ENCODE peak calls at places on chromosomes 3 and 15, in five cellular contexts. One of them, this sample, is unnamed. For H3K4me1 and H3K9me3, the result is how much of the 10 kb centered on the place peaks cover.

GRCh38 chr3:123953735-123954134 is 7.3 kb downstream of the CCDC14 start:
- DNase-seq in right lobe of liver: no peak
- DNase-seq in ovary: no peak
- DNase-seq in IMR-90: no peak
- DNase-seq in CD4-positive, CD25-positive, alpha-beta regulatory T cell: no peak
- DNase-seq in this sample: no peak

GRCh38 chr3:172512363-172512762 is 10.9 kb downstream of the TNFSF10 start:
- DNase-seq in right lobe of liver: peak
- DNase-seq in ovary: no peak
- DNase-seq in IMR-90: no peak
- DNase-seq in CD4-positive, CD25-positive, alpha-beta regulatory T cell: peak
- DNase-seq in this sample: peak

GRCh38 chr3:37243811-37244748 is 69.7 kb upstream of the LRRFIP2 start:
- DNase-seq in right lobe of liver: peak
- DNase-seq in ovary: peak
- DNase-seq in IMR-90: peak
- DNase-seq in CD4-positive, CD25-positive, alpha-beta regulatory T cell: peak
- DNase-seq in this sample: peak

GRCh38 chr3:110984456-110985250 is 87.0 kb upstream of the NECTIN3 start:
- DNase-seq in right lobe of liver: no peak
- DNase-seq in ovary: no peak
- DNase-seq in IMR-90: no peak
- DNase-seq in CD4-positive, CD25-positive, alpha-beta regulatory T cell: no peak
- DNase-seq in this sample: no peak

GRCh38 chr3:188491276-188491687 is 337.3 kb downstream of the LPP start:
- DNase-seq in right lobe of liver: no peak
- DNase-seq in ovary: no peak
- DNase-seq in IMR-90: peak
- DNase-seq in CD4-positive, CD25-positive, alpha-beta regulatory T cell: no peak
- DNase-seq in this sample: no peak

GRCh38 chr15:32657941-32658340 is 16.4 kb downstream of the SCG5 start:
- DNase-seq in right lobe of liver: no peak
- DNase-seq in ovary: no peak
- DNase-seq in IMR-90: no peak
- DNase-seq in CD4-positive, CD25-positive, alpha-beta regulatory T cell: no peak
- DNase-seq in this sample: no peak

GRCh38 chr3:175606650-175607318 is 747.6 kb downstream of the NAALADL2 start:
- DNase-seq in right lobe of liver: no peak
- DNase-seq in ovary: no peak
- DNase-seq in IMR-90: peak
- DNase-seq in CD4-positive, CD25-positive, alpha-beta regulatory T cell: no peak
- DNase-seq in this sample: no peak

GRCh38 chr3:72396899-72397298 is 451.3 kb downstream of the SHQ1 start:
- DNase-seq in right lobe of liver: no peak
- DNase-seq in ovary: no peak
- DNase-seq in IMR-90: no peak
- DNase-seq in CD4-positive, CD25-positive, alpha-beta regulatory T cell: no peak
- DNase-seq in this sample: no peak

GRCh38 chr3:123119802-123120201 is 53.0 kb downstream of the PDIA5 start:
- DNase-seq in right lobe of liver: no peak
- DNase-seq in ovary: no peak
- DNase-seq in IMR-90: no peak
- DNase-seq in CD4-positive, CD25-positive, alpha-beta regulatory T cell: no peak
- DNase-seq in this sample: no peak

DNA sequence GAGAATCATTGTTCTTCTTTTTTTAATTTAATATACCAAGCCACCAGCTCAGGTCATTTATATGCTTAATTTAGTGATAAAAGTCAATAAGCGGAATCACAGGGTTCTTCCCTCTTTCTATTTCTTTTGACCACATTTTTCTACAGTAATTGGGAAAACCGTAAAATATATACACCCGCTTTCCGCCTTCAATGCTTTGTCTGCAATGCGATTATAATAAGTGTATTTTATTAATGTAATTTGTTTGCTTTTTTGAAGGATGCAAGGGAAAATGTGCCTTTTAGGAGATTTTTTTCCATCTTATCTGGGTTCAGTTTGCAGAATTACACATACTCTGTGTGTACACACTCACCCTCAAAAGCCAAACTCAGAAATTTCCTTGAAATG is 8.1 kb downstream of the SOX14 start:
- DNase-seq in right lobe of liver: no peak
- DNase-seq in ovary: no peak
- DNase-seq in IMR-90: no peak
- DNase-seq in CD4-positive, CD25-positive, alpha-beta regulatory T cell: no peak
- DNase-seq in this sample: no peak
- H3K4me1 ChIP-seq in right lobe of liver: under half
- H3K4me1 ChIP-seq in ovary: under half
- H3K4me1 ChIP-seq in IMR-90: under half
- H3K4me1 ChIP-seq in CD4-positive, CD25-positive, alpha-beta regulatory T cell: under half
- H3K4me1 ChIP-seq in this sample: under half

GRCh38 chr3:129282727-129283327 is 4.2 kb downstream of the HMCES start:
- DNase-seq in right lobe of liver: no peak
- DNase-seq in ovary: no peak
- DNase-seq in IMR-90: peak
- DNase-seq in CD4-positive, CD25-positive, alpha-beta regulatory T cell: peak
- DNase-seq in this sample: no peak
- H3K4me3 ChIP-seq in right lobe of liver: peak
- H3K4me3 ChIP-seq in ovary: no peak
- H3K4me3 ChIP-seq in IMR-90: no peak
- H3K4me3 ChIP-seq in CD4-positive, CD25-positive, alpha-beta regulatory T cell: peak
- H3K4me3 ChIP-seq in this sample: no peak

DNA sequence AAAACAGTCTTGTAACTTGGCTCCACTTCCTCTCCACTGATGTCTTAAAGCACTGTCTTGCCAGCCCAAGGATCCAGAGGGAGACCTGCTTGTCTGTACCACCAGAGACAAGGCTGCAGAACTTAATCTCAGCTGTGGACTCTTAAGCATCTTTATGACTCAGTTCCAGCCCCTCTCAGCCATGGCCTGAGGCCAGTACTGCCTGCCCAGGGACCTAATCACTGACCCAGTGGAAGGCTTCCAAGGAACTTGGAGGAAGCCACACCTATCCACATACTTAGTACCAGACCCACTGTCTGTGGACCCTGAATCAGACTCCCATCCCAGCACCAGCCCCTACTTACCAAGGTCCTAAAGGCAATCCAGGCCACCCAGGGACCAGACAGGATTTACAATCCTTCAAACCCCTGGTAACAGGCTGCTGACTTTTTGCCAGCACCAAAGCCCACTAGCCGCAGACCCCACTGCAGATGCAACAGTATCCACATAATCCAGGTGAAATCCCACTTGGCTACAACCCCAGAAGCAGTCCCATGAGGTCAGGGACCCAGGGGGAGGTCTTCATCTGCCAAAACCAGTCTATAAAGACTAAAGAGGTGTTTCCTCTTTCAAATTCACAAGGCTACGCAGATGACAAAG is 41.9 kb upstream of the PRR20G start:
- DNase-seq in right lobe of liver: no peak
- DNase-seq in ovary: no peak
- DNase-seq in IMR-90: no peak
- DNase-seq in CD4-positive, CD25-positive, alpha-beta regulatory T cell: no peak
- DNase-seq in this sample: no peak
- H3K9me3 ChIP-seq in right lobe of liver: under half
- H3K9me3 ChIP-seq in ovary: under half
- H3K9me3 ChIP-seq in IMR-90: under half
- H3K9me3 ChIP-seq in CD4-positive, CD25-positive, alpha-beta regulatory T cell: under half
- H3K9me3 ChIP-seq in this sample: under half

GRCh38 chr3:142218703-142219102 is 6.7 kb downstream of the GK5 start:
- DNase-seq in right lobe of liver: no peak
- DNase-seq in ovary: no peak
- DNase-seq in IMR-90: peak
- DNase-seq in CD4-positive, CD25-positive, alpha-beta regulatory T cell: no peak
- DNase-seq in this sample: no peak

GRCh38 chr3:142211034-142211433 is 14.4 kb downstream of the GK5 start:
- DNase-seq in right lobe of liver: no peak
- DNase-seq in ovary: no peak
- DNase-seq in IMR-90: no peak
- DNase-seq in CD4-positive, CD25-positive, alpha-beta regulatory T cell: peak
- DNase-seq in this sample: no peak

GRCh38 chr3:142213298-142213697 is 12.1 kb downstream of the GK5 start:
- DNase-seq in right lobe of liver: no peak
- DNase-seq in ovary: no peak
- DNase-seq in IMR-90: no peak
- DNase-seq in CD4-positive, CD25-positive, alpha-beta regulatory T cell: no peak
- DNase-seq in this sample: no peak

GRCh38 chr3:142216321-142216720 is 9.1 kb downstream of the GK5 start:
- DNase-seq in right lobe of liver: no peak
- DNase-seq in ovary: no peak
- DNase-seq in IMR-90: no peak
- DNase-seq in CD4-positive, CD25-positive, alpha-beta regulatory T cell: no peak
- DNase-seq in this sample: no peak

DNA sequence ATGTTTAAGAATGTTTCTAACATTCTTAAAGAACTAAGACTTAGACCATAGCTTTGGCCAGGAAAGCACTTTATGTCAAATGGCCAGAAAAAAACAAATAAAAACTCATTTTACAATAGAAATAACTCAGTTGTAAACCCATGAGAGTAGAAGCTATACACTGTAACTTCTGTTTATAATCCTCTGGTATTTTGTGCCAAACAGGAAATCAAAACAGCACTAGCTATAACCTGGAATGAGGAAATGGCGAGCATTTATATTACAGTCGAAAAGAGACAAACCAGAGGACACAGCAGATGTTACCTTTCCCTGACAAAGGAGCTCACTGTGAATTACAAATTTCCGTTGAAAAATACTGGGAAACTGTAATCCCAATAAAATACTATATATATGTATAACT is 10.3 kb downstream of the GK5 start:
- DNase-seq in right lobe of liver: no peak
- DNase-seq in ovary: no peak
- DNase-seq in IMR-90: peak
- DNase-seq in CD4-positive, CD25-positive, alpha-beta regulatory T cell: no peak
- DNase-seq in this sample: no peak
- H3K4me1 ChIP-seq in right lobe of liver: under half
- H3K4me1 ChIP-seq in ovary: under half
- H3K4me1 ChIP-seq in IMR-90: under half
- H3K4me1 ChIP-seq in CD4-positive, CD25-positive, alpha-beta regulatory T cell: under half
- H3K4me1 ChIP-seq in this sample: under half

GRCh38 chr15:94028809-94029208 is 202.6 kb upstream of the MCTP2 start:
- DNase-seq in right lobe of liver: no peak
- DNase-seq in ovary: no peak
- DNase-seq in IMR-90: no peak
- DNase-seq in CD4-positive, CD25-positive, alpha-beta regulatory T cell: no peak
- DNase-seq in this sample: no peak
- H3K4me3 ChIP-seq in right lobe of liver: no peak
- H3K4me3 ChIP-seq in ovary: no peak
- H3K4me3 ChIP-seq in IMR-90: no peak
- H3K4me3 ChIP-seq in CD4-positive, CD25-positive, alpha-beta regulatory T cell: no peak
- H3K4me3 ChIP-seq in this sample: no peak

GRCh38 chr3:13896473-13897154 is 16.7 kb upstream of the WNT7A start:
- DNase-seq in right lobe of liver: no peak
- DNase-seq in ovary: no peak
- DNase-seq in IMR-90: peak
- DNase-seq in CD4-positive, CD25-positive, alpha-beta regulatory T cell: peak
- DNase-seq in this sample: no peak
- H3K9me3 ChIP-seq in right lobe of liver: under half
- H3K9me3 ChIP-seq in ovary: under half
- H3K9me3 ChIP-seq in IMR-90: under half
- H3K9me3 ChIP-seq in CD4-positive, CD25-positive, alpha-beta regulatory T cell: under half
- H3K9me3 ChIP-seq in this sample: under half

GRCh38 chr3:98552232-98553020 is 20.6 kb downstream of the GPR15 start:
- DNase-seq in right lobe of liver: no peak
- DNase-seq in ovary: no peak
- DNase-seq in IMR-90: no peak
- DNase-seq in CD4-positive, CD25-positive, alpha-beta regulatory T cell: no peak
- DNase-seq in this sample: no peak

GRCh38 chr3:98553021-98553563 is 21.3 kb downstream of the GPR15 start:
- DNase-seq in right lobe of liver: no peak
- DNase-seq in ovary: no peak
- DNase-seq in IMR-90: no peak
- DNase-seq in CD4-positive, CD25-positive, alpha-beta regulatory T cell: no peak
- DNase-seq in this sample: no peak

GRCh38 chr3:98551754-98552153 is 20.0 kb downstream of the GPR15 start:
- DNase-seq in right lobe of liver: no peak
- DNase-seq in ovary: no peak
- DNase-seq in IMR-90: no peak
- DNase-seq in CD4-positive, CD25-positive, alpha-beta regulatory T cell: no peak
- DNase-seq in this sample: no peak

GRCh38 chr3:98548544-98548943 is 16.8 kb downstream of the GPR15 start:
- DNase-seq in right lobe of liver: no peak
- DNase-seq in ovary: no peak
- DNase-seq in IMR-90: no peak
- DNase-seq in CD4-positive, CD25-positive, alpha-beta regulatory T cell: no peak
- DNase-seq in this sample: no peak

GRCh38 chr3:98550833-98551232 is 19.1 kb downstream of the GPR15 start:
- DNase-seq in right lobe of liver: no peak
- DNase-seq in ovary: no peak
- DNase-seq in IMR-90: no peak
- DNase-seq in CD4-positive, CD25-positive, alpha-beta regulatory T cell: no peak
- DNase-seq in this sample: no peak
- H3K4me1 ChIP-seq in right lobe of liver: under half
- H3K4me1 ChIP-seq in ovary: under half
- H3K4me1 ChIP-seq in IMR-90: under half
- H3K4me1 ChIP-seq in CD4-positive, CD25-positive, alpha-beta regulatory T cell: under half
- H3K4me1 ChIP-seq in this sample: under half

DNA sequence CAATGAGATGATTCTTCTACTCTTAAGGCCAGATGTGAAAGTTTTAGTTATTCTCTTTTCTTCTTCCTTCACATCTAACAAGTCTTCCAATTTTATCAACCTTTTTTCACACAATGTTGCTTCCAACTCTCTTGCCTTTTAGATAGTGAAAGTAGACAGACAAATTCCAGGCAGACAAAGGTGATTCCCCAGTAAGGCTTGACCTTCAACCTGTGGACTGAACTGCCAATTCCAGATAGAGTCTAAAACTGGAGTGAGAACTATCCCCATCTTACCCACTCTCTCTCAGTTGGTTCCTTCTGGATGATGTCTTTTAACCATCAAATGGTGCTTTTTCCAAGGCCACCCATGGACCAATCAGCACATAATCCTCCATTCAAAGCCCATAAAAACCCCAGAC is 159.0 kb downstream of the NSUN3 start:
- DNase-seq in right lobe of liver: no peak
- DNase-seq in ovary: no peak
- DNase-seq in IMR-90: no peak
- DNase-seq in CD4-positive, CD25-positive, alpha-beta regulatory T cell: no peak
- DNase-seq in this sample: no peak
- H3K4me3 ChIP-seq in right lobe of liver: no peak
- H3K4me3 ChIP-seq in ovary: no peak
- H3K4me3 ChIP-seq in IMR-90: no peak
- H3K4me3 ChIP-seq in CD4-positive, CD25-positive, alpha-beta regulatory T cell: no peak
- H3K4me3 ChIP-seq in this sample: no peak

DNA sequence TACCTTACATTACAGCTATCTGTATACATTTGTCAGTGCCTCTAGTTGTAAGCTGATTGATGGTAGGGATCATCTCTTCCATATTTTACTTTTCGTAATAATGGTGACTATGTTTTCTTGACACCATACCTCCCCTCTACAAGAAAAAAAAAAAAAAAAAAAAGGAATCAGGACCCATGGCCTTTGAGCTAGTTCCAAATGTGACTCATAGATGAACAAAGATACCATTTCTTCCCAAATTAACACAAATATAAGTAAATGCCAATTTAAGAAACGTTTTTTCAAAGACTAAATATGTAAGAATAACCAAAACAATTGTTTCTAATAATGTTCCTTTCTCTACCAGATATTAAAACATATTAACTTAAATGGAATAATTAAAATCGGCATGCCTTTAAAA is 23.1 kb downstream of the UBE3A start:
- DNase-seq in right lobe of liver: no peak
- DNase-seq in ovary: no peak
- DNase-seq in IMR-90: no peak
- DNase-seq in CD4-positive, CD25-positive, alpha-beta regulatory T cell: no peak
- DNase-seq in this sample: no peak
- H3K9me3 ChIP-seq in right lobe of liver: under half
- H3K9me3 ChIP-seq in ovary: under half
- H3K9me3 ChIP-seq in IMR-90: under half
- H3K9me3 ChIP-seq in CD4-positive, CD25-positive, alpha-beta regulatory T cell: under half
- H3K9me3 ChIP-seq in this sample: under half